ENCODE peak calls at places on chromosomes 16 and 17, in six cellular contexts. S is omental fat pad; G is HFFc6; O is CD4-positive, alpha-beta T cell; E is heart left ventricle; X is astrocyte of the spinal cord. C is an unnamed sample.
A peak's percentile ranks its signal among the peaks of the same experiment; 100 is the strongest.

GRCh38 chr17:76416899-76417298 is 32.5 kb downstream of the SPHK1 start:
- DNase-seq in X (no peak), S (no peak), O (no peak), G (no peak), E (no peak), C (no peak)

GRCh38 chr17:13024526-13025263 is 6.9 kb upstream of the ELAC2 start:
- DNase-seq in O (peak; percentile 54), E (peak; percentile 38), G (peak; percentile 41), S (no peak), X (peak; percentile 52), C (no peak)

GRCh38 chr17:12856451-12856850 is 67.2 kb downstream of the ARHGAP44 start:
- DNase-seq in S (no peak), E (no peak), X (no peak), G (no peak), O (no peak), C (no peak)

GRCh38 chr17:16593356-16594102 is 24.5 kb upstream of the ZNF287 start:
- DNase-seq in O (no peak), E (no peak), X (no peak), S (no peak), G (no peak), C (no peak)

GRCh38 chr17:73644145-73645049 is at the start of gene SDK2:
- DNase-seq in X (peak; percentile 7), E (no peak), S (no peak), G (no peak), O (no peak), C (no peak)

GRCh38 chr16:31083081-31083480 is 5.7 kb downstream of the PRSS53 start:
- DNase-seq in O (no peak), X (no peak), S (no peak), G (no peak), E (no peak), C (no peak)

GRCh38 chr17:8807070-8807550 is 7.9 kb upstream of the MFSD6L start:
- DNase-seq in X (no peak), E (no peak), G (no peak), S (no peak), O (no peak), C (no peak)

GRCh38 chr16:19783847-19784736 is 66.0 kb downstream of the IQCK start:
- DNase-seq in G (no peak), E (no peak), S (no peak), O (no peak), X (no peak), C (no peak)

GRCh38 chr16:54595636-54596035 is 309.0 kb upstream of the IRX3 start:
- DNase-seq in G (no peak), S (no peak), O (no peak), E (no peak), X (no peak), C (no peak)

GRCh38 chr16:4510747-4511426 is 27.7 kb downstream of the CDIP1 start:
- DNase-seq in S (no peak), O (no peak), G (no peak), X (no peak), E (no peak), C (no peak)

GRCh38 chr17:37466471-37466870 is 23.2 kb upstream of the DUSP14 start:
- DNase-seq in O (no peak), E (no peak), G (no peak), X (no peak), S (no peak), C (no peak)

GRCh38 chr16:12262454-12263180 is 286.1 kb downstream of the SNX29 start:
- DNase-seq in O (no peak), E (no peak), G (no peak), S (no peak), X (no peak), C (peak; percentile 16)

GRCh38 chr17:80523054-80523744 is 21.4 kb upstream of the RPTOR start:
- DNase-seq in S (no peak), E (no peak), O (no peak), G (no peak), X (no peak), C (no peak)

GRCh38 chr16:35134471-35134870 is 1675.1 kb downstream of the TP53TG3F start:
- DNase-seq in X (no peak), S (no peak), E (no peak), O (no peak), G (no peak), C (no peak)

GRCh38 chr16:59330030-59330670 is 596.0 kb upstream of the GOT2 start:
- DNase-seq in S (no peak), G (peak; percentile 13), O (no peak), X (peak; percentile 24), E (no peak), C (no peak)

GRCh38 chr16:27722892-27723450 is 173.0 kb downstream of the KATNIP start:
- DNase-seq in G (no peak), O (no peak), E (no peak), X (no peak), S (no peak), C (no peak)

GRCh38 chr16:30011505-30012480 is 966 bp upstream of the DOC2A start:
- DNase-seq in E (no peak), X (no peak), G (no peak), S (no peak), O (no peak), C (no peak)

GRCh38 chr16:49901711-49902110 is 45.8 kb upstream of the ZNF423 start:
- DNase-seq in O (no peak), S (no peak), E (no peak), G (no peak), X (no peak), C (no peak)

GRCh38 chr16:8660841-8661301 is 13.5 kb upstream of the ABAT start:
- DNase-seq in S (no peak), E (peak; percentile 25), G (peak; percentile 13), O (peak; percentile 53), X (peak; percentile 64), C (no peak)

GRCh38 chr17:19683117-19683516 is 33.3 kb downstream of the SLC47A2 start:
- DNase-seq in G (no peak), E (no peak), S (no peak), O (no peak), X (no peak), C (no peak)

GRCh38 chr17:63405020-63405419 is 41.1 kb downstream of the CYB561 start:
- DNase-seq in X (no peak), G (no peak), S (no peak), O (no peak), E (no peak), C (no peak)

GRCh38 chr16:1713933-1714332 is 7.9 kb downstream of the MAPK8IP3 start:
- DNase-seq in G (no peak), O (no peak), S (no peak), E (no peak), X (no peak), C (no peak)

GRCh38 chr17:18321309-18321708 is 6.2 kb downstream of the SMCR8 start:
- DNase-seq in X (no peak), E (no peak), O (no peak), S (no peak), G (no peak), C (no peak)

GRCh38 chr17:45907720-45908395 is 13.5 kb downstream of the MAPT start:
- DNase-seq in O (no peak), S (no peak), X (no peak), E (no peak), G (no peak), C (no peak)

GRCh38 chr16:5634781-5635180 is 537.2 kb upstream of the EEF2KMT start:
- DNase-seq in E (no peak), S (no peak), G (no peak), O (no peak), X (no peak), C (no peak)

GRCh38 chr16:1712791-1713261 is 6.8 kb downstream of the MAPK8IP3 start:
- DNase-seq in G (no peak), O (no peak), S (no peak), E (no peak), X (peak; percentile 33), C (no peak)

GRCh38 chr17:56297142-56297541 is 143.9 kb downstream of the ANKFN1 start:
- DNase-seq in S (no peak), E (no peak), G (peak; percentile 57), X (peak; percentile 61), O (peak; percentile 0), C (no peak)

GRCh38 chr17:43531955-43532354 is 14.2 kb downstream of the ETV4 start:
- DNase-seq in O (no peak), X (no peak), G (no peak), S (no peak), E (no peak), C (no peak)

GRCh38 chr17:43531082-43531378 is 15.1 kb downstream of the ETV4 start:
- DNase-seq in X (no peak), O (no peak), E (no peak), S (no peak), G (no peak), C (no peak)

GRCh38 chr17:43532581-43532980 is 13.6 kb downstream of the ETV4 start:
- DNase-seq in X (no peak), E (no peak), O (no peak), G (no peak), S (no peak), C (no peak)

GRCh38 chr17:43534909-43535308 is 11.2 kb downstream of the ETV4 start:
- DNase-seq in S (no peak), O (no peak), E (no peak), X (peak; percentile 26), G (no peak), C (no peak)

GRCh38 chr17:43533699-43534098 is 12.4 kb downstream of the ETV4 start:
- DNase-seq in O (no peak), E (no peak), S (no peak), G (no peak), X (no peak), C (no peak)
- TF ChIP-seq CTCF in O (no peak), E (no peak), S (no peak), G (peak; percentile 17), X (no peak), C (no peak)

GRCh38 chr16:85628651-85629050 is 15.5 kb downstream of the GSE1 start:
- DNase-seq in S (no peak), O (no peak), E (no peak), G (no peak), X (no peak), C (no peak)
- TF ChIP-seq CTCF in S (no peak), O (no peak), E (no peak), G (no peak), X (no peak), C (no peak)

DNA sequence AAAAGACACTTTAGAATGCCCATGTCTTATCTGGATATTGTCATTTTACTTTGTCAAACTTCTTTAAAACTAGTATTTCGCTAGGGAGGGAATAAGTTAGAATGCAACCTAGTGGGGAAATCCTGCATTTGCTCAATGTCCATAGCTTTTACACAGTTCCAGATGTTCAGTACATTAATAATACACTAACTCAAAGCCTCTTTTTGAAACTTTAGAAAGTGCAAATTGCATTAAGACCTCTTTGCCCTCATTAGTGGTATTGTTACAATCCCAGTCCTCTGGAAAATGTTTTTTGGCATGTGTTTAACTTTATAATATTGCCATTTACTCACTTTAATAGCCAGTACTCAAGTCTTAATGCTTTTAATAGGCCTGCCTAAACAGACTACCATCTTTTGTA is 106.8 kb downstream of the BRIP1 start:
- DNase-seq in X (no peak), G (no peak), O (no peak), E (no peak), S (no peak), C (no peak)
- TF ChIP-seq CTCF in X (no peak), G (no peak), O (no peak), E (no peak), S (no peak), C (no peak)

DNA sequence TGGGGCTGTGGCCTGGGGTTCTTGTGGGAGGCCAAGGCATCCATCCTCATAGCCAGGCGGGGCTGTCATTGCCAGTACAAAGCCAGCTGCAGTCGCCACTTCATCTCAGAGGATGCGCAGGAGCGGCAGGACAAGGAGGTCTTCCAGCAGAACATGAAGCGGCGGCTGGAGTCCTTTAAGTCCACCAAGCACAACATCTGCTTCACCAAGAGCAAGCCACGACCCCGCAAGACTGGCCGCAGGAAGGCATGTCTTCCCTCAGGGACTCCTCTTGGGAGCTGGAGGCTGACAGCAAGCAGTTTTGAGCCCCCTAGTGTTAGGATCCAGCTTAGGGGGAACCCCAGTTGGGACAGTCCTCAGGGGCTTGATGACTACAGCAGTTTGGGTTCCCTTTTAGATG is 15.1 kb upstream of the PLEKHG4 start:
- DNase-seq in G (no peak), X (no peak), S (no peak), O (no peak), E (no peak), C (no peak)
- TF ChIP-seq CTCF in G (peak; percentile 42), X (peak; percentile 24), S (no peak), O (no peak), E (no peak), C (peak; percentile 2)